ENCODE peak calls at places on chromosome X, in five cellular contexts. G is tibial nerve, N is HCT116, Z is uterus, E is upper lobe of right lung. L is an unnamed sample.

GRCh38 chrX:141214216-141214615 is 28.1 kb downstream of the SPANXC start:
- DNase-seq in G (no peak), N (no peak), Z (no peak), E (no peak), L (no peak)

GRCh38 chrX:150257348-150258175 is 105.6 kb upstream of the MAMLD1 start:
- DNase-seq in G (no peak), N (no peak), Z (no peak), E (no peak), L (no peak)

GRCh38 chrX:138031715-138032114 is 465.8 kb downstream of the ZIC3 start:
- DNase-seq in E (no peak), G (no peak), Z (no peak), N (no peak), L (no peak)

GRCh38 chrX:47608130-47608810 is 11.4 kb downstream of the SYN1 start:
- DNase-seq in G (no peak), N (no peak), Z (no peak), E (no peak), L (no peak)

GRCh38 chrX:19958530-19959486 is 32.1 kb downstream of the BCLAF3 start:
- DNase-seq in N (no peak), E (no peak), Z (no peak), G (no peak), L (no peak)

GRCh38 chrX:86016189-86016588 is 31.2 kb downstream of the CHM start:
- DNase-seq in N (no peak), Z (no peak), E (no peak), G (no peak), L (no peak)

GRCh38 chrX:85052636-85053343 is 49.1 kb downstream of the APOOL start:
- DNase-seq in Z (no peak), N (peak; percentile 15), G (no peak), E (no peak), L (peak; percentile 30)

GRCh38 chrX:100413231-100413630 is 3.2 kb upstream of the PCDH19 start:
- DNase-seq in E (no peak), N (no peak), Z (no peak), G (peak; percentile 35), L (peak; percentile 30)

GRCh38 chrX:110401142-110401541 is 42.5 kb downstream of the RTL9 start:
- DNase-seq in G (no peak), E (no peak), N (no peak), Z (no peak), L (no peak)

GRCh38 chrX:43836435-43837184 is 45.6 kb downstream of the MAOB start:
- DNase-seq in Z (no peak), E (no peak), G (no peak), N (peak; percentile 7), L (peak; percentile 2)

GRCh38 chrX:9995855-9996339 is 28.7 kb downstream of the CLDN34 start:
- DNase-seq in Z (peak; percentile 83), G (peak; percentile 76), N (peak; percentile 55), E (peak; percentile 88), L (peak; percentile 60)

GRCh38 chrX:147476008-147476407 is 435.7 kb upstream of the FMR1 start:
- DNase-seq in E (no peak), Z (no peak), G (no peak), N (no peak), L (peak; percentile 0)

GRCh38 chrX:96982159-96982558 is 98.5 kb downstream of the RPA4 start:
- DNase-seq in E (no peak), Z (no peak), G (no peak), N (no peak), L (no peak)

GRCh38 chrX:153989971-153990655 is 17.6 kb downstream of the TMEM187 start:
- DNase-seq in N (no peak), Z (no peak), E (no peak), G (no peak), L (no peak)

GRCh38 chrX:15241258-15241657 is 28.6 kb downstream of the ASB9 start:
- DNase-seq in G (no peak), N (no peak), Z (no peak), E (no peak), L (no peak)

GRCh38 chrX:46179748-46180147 is 365.5 kb downstream of the ZNF674 start:
- DNase-seq in G (no peak), E (no peak), Z (no peak), N (peak; percentile 36), L (no peak)

GRCh38 chrX:146614693-146615524 is 194.7 kb upstream of the CXorf51B start:
- DNase-seq in N (no peak), Z (no peak), G (no peak), E (no peak), L (no peak)

GRCh38 chrX:74422576-74423288 is 1.4 kb downstream of the SLC16A2 start:
- DNase-seq in E (peak; percentile 75), N (no peak), G (peak; percentile 20), Z (peak; percentile 58), L (peak; percentile 38)

GRCh38 chrX:70508296-70508911 is 63.8 kb downstream of the DLG3 start:
- DNase-seq in G (no peak), Z (no peak), N (no peak), E (no peak), L (no peak)

GRCh38 chrX:68830486-68831404 is 1.9 kb downstream of the EFNB1 start:
- DNase-seq in G (no peak), Z (no peak), N (no peak), E (no peak), L (no peak)
- TF ChIP-seq CTCF in G (no peak), Z (no peak), N (no peak), E (no peak), L (no peak)

DNA sequence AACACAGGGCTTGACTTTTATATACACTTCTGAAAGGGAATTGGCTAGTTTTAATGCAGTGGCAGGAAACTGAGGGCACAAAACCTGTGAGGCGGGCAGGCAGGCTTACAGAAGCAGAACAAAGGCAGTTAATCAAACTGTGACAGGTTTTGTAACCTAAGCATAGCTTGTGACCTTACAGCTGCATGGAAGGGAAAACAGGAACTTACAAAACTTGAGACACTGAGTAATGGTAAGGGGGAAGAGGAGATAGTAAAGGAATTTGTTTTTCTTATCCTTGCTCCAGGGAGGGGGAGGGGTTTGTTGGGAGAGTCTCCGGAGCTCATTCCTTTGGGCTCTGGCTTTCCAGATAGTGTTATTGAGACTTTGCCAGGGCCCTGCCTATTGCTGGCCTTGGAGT is 55.6 kb downstream of the SLITRK4 start:
- DNase-seq in E (no peak), Z (no peak), N (no peak), G (no peak), L (peak; percentile 10)
- H3K27ac ChIP-seq in E (no peak overlapping the region), Z (no peak overlapping the region), N (no peak overlapping the region), G (no peak overlapping the region), L (no peak overlapping the region)

GRCh38 chrX:7086384-7086783 is 61.1 kb upstream of the STS start:
- DNase-seq in N (no peak), E (no peak), Z (no peak), G (no peak), L (no peak)

GRCh38 chrX:7083021-7083420 is 64.5 kb upstream of the STS start:
- DNase-seq in Z (no peak), N (no peak), E (no peak), G (no peak), L (no peak)

GRCh38 chrX:7085879-7086278 is 61.6 kb upstream of the STS start:
- DNase-seq in G (no peak), N (no peak), E (no peak), Z (no peak), L (no peak)

GRCh38 chrX:7083468-7084396 is 63.8 kb upstream of the STS start:
- DNase-seq in E (no peak), G (no peak), Z (no peak), N (peak; percentile 23), L (peak; percentile 46)

DNA sequence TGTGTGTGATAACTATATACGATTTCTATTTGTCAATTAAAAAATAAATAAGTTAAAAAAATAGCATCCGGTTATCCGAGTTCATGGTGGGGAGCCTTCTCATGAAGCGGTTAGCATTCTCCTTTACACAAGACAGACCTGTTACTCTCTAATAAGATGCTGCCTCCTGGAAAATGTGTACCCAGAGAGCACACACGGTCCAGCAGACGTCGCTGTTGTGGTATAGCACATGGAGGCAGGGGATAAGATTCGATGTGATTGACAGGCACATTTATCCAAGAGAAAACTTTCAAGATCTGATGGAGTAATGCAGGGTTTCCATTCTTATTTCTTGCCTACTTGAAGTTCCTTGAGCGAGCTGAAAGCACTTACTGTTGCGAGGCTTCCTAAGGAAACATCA is 62.7 kb upstream of the STS start:
- DNase-seq in Z (no peak), G (no peak), E (no peak), N (no peak), L (no peak)
- TF ChIP-seq CTCF in Z (no peak), G (no peak), E (no peak), N (no peak), L (no peak)

GRCh38 chrX:7330971-7331746 is 183.2 kb upstream of the PUDP start:
- DNase-seq in G (peak; percentile 14), Z (peak; percentile 29), N (no peak), E (no peak), L (no peak)

GRCh38 chrX:7334253-7334935 is 186.4 kb upstream of the PUDP start:
- DNase-seq in E (no peak), G (no peak), N (no peak), Z (no peak), L (no peak)

GRCh38 chrX:7330551-7330950 is 182.6 kb upstream of the PUDP start:
- DNase-seq in G (no peak), N (no peak), E (no peak), Z (no peak), L (no peak)
- H3K27ac ChIP-seq in G (peak overlapping the region; percentile 80), N (no peak overlapping the region), E (no peak overlapping the region), Z (peak overlapping the region; percentile 36), L (no peak overlapping the region)

DNA sequence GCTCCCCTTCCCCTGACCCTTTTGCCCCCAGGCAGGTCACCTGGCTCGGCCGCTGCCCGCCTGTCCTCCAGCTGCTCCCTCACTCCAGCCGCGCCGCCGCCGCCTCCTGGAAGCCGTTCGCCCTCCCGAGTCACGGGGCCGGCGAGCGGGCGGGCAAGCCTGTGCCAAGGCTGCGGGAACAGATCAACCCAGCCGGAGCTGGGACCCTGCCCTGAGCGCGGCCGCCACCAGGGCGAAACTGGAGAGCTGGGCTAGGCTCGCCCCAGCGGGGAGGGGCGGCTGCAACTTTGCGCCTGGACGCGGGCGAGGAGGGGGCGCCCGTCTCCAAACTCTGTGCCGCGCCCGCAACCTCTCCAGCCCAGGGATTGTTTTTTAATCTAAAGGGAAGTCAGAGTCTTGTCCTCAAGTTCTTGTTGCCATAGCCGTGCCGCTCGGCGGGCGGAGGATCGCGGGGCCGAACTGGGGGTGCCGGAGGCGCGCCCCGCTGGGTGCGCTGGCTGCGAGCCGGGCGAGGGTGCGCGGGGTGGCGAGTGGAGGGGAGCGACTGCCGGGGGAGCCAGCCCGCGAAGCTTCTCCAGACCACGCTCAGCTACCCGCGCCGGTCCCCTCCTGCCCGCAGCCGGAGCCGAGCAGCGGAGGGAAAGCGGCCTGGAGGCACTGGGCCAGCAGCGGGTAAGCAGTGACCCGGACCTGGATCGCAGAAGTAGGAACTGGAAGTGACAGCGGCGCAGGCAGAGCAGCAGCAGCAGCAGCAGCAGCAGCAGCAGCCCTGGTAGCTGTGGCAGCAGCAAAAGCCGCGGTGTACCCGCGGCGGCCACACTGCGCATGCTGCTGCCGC is 13.4 kb downstream of the ARHGEF6 start:
- DNase-seq in G (no peak), E (peak; percentile 80), N (no peak), Z (peak; percentile 60), L (peak; percentile 2)
- TF ChIP-seq CTCF in G (peak; percentile 9), E (no peak), N (no peak), Z (peak; percentile 38), L (no peak)

L was measured in RWPE1.